ENCODE peak calls at places on chromosomes 6 and 20, in five cellular contexts. E, V, A, J and X are unnamed samples.

GRCh38 chr20:1885940-1886693 is 9.1 kb upstream of the SIRPA start:
- DNase-seq in J (no peak), A (no peak), E (no peak), V (no peak), X (no peak)

GRCh38 chr6:87925373-87926060 is 122.1 kb upstream of the SPACA1 start:
- DNase-seq in A (no peak), J (no peak), V (no peak), E (no peak), X (no peak)

GRCh38 chr6:169177516-169178196 is 76.0 kb downstream of the THBS2 start:
- DNase-seq in J (peak), E (no peak), V (no peak), A (peak), X (no peak)

GRCh38 chr6:139588076-139588639 is 213.7 kb upstream of the CITED2 start:
- DNase-seq in V (peak), J (peak), E (no peak), A (peak), X (peak)

GRCh38 chr6:139990865-139991264 is 616.4 kb upstream of the CITED2 start:
- DNase-seq in A (peak), E (no peak), V (no peak), J (peak), X (peak)

GRCh38 chr6:116545661-116546060 is at the start of gene TRAPPC3L:
- DNase-seq in J (no peak), V (no peak), A (no peak), E (no peak), X (no peak)

GRCh38 chr6:42022755-42023384 is 27.5 kb upstream of the TAF8 start:
- DNase-seq in V (no peak), E (no peak), A (no peak), J (no peak), X (no peak)

GRCh38 chr20:20699144-20699543 is 13.3 kb downstream of the RALGAPA2 start:
- DNase-seq in A (peak), V (no peak), J (no peak), E (no peak), X (no peak)

GRCh38 chr6:107179004-107179403 is 63.7 kb upstream of the BEND3 start:
- DNase-seq in E (no peak), A (peak), J (peak), V (no peak), X (peak)

GRCh38 chr20:63497946-63498935 is 642 bp downstream of the EEF1A2 start:
- DNase-seq in J (peak), V (no peak), A (no peak), E (no peak), X (peak)

GRCh38 chr6:49401063-49401462 is 62.0 kb downstream of the MMUT start:
- DNase-seq in E (no peak), V (no peak), J (peak), A (no peak), X (no peak)

GRCh38 chr6:43781572-43781928 is 11.5 kb downstream of the VEGFA start:
- DNase-seq in E (no peak), J (no peak), V (no peak), A (no peak), X (no peak)

GRCh38 chr6:18720075-18720474 is 332.9 kb downstream of the RNF144B start:
- DNase-seq in J (no peak), A (no peak), V (no peak), E (no peak), X (no peak)

GRCh38 chr20:63220696-63221399 is 4.9 kb upstream of the YTHDF1 start:
- DNase-seq in E (no peak), J (no peak), V (no peak), A (no peak), X (no peak)

GRCh38 chr20:44126445-44126844 is 60.5 kb downstream of the JPH2 start:
- DNase-seq in J (no peak), A (no peak), V (no peak), E (no peak), X (no peak)

GRCh38 chr6:80332013-80332412 is 225.5 kb downstream of the BCKDHB start:
- DNase-seq in V (no peak), J (no peak), A (no peak), E (no peak), X (no peak)

GRCh38 chr6:156109713-156110112 is 654.1 kb upstream of the NOX3 start:
- DNase-seq in V (no peak), E (no peak), J (peak), A (no peak), X (no peak)

GRCh38 chr6:93416575-93417420 is 2.6 kb downstream of the EPHA7 start:
- DNase-seq in A (peak), E (no peak), J (peak), V (peak), X (no peak)

GRCh38 chr20:10253750-10254149 is 35.1 kb downstream of the SNAP25 start:
- DNase-seq in E (no peak), A (no peak), V (no peak), J (no peak), X (no peak)

GRCh38 chr6:101539510-101540245 is 146.2 kb downstream of the GRIK2 start:
- DNase-seq in V (no peak), E (no peak), A (peak), J (peak), X (peak)

GRCh38 chr20:43658068-43658722 is 8.7 kb upstream of the MYBL2 start:
- DNase-seq in A (no peak), V (no peak), E (no peak), J (no peak), X (peak)

GRCh38 chr20:53857723-53858236 is 212.6 kb downstream of the BCAS1 start:
- DNase-seq in E (no peak), J (no peak), A (no peak), V (no peak), X (no peak)

GRCh38 chr6:116101790-116102189 is 1.1 kb downstream of the NT5DC1 start:
- DNase-seq in A (no peak), J (no peak), V (no peak), E (no peak), X (no peak)

GRCh38 chr6:102417368-102417767 is 1023.9 kb downstream of the GRIK2 start:
- DNase-seq in A (no peak), V (no peak), E (no peak), J (no peak), X (no peak)

GRCh38 chr6:140130074-140130473 is 755.6 kb upstream of the CITED2 start:
- DNase-seq in V (no peak), E (no peak), A (peak), J (no peak), X (no peak)

GRCh38 chr20:46342045-46342378 is 33.7 kb upstream of the CDH22 start:
- DNase-seq in J (no peak), E (no peak), V (no peak), A (no peak), X (no peak)

GRCh38 chr20:46343358-46344357 is 35.4 kb upstream of the CDH22 start:
- DNase-seq in J (no peak), E (no peak), V (no peak), A (no peak), X (no peak)

GRCh38 chr20:46342451-46343357 is 34.4 kb upstream of the CDH22 start:
- DNase-seq in V (no peak), E (no peak), J (no peak), A (no peak), X (no peak)

GRCh38 chr20:46344488-46345162 is 36.3 kb upstream of the CDH22 start:
- DNase-seq in J (no peak), A (no peak), V (no peak), E (no peak), X (no peak)

GRCh38 chr20:46341374-46342044 is 33.2 kb upstream of the CDH22 start:
- DNase-seq in E (no peak), J (no peak), V (no peak), A (no peak), X (no peak)
- TF ChIP-seq CTCF in E (no peak), J (no peak), V (no peak), A (no peak), X (no peak)

GRCh38 chr6:3297909-3298308 is 39.2 kb downstream of the PSMG4 start:
- DNase-seq in J (no peak), E (peak), A (no peak), V (no peak), X (no peak)
- TF ChIP-seq CTCF in J (no peak), E (no peak), A (peak), V (no peak), X (no peak)

DNA sequence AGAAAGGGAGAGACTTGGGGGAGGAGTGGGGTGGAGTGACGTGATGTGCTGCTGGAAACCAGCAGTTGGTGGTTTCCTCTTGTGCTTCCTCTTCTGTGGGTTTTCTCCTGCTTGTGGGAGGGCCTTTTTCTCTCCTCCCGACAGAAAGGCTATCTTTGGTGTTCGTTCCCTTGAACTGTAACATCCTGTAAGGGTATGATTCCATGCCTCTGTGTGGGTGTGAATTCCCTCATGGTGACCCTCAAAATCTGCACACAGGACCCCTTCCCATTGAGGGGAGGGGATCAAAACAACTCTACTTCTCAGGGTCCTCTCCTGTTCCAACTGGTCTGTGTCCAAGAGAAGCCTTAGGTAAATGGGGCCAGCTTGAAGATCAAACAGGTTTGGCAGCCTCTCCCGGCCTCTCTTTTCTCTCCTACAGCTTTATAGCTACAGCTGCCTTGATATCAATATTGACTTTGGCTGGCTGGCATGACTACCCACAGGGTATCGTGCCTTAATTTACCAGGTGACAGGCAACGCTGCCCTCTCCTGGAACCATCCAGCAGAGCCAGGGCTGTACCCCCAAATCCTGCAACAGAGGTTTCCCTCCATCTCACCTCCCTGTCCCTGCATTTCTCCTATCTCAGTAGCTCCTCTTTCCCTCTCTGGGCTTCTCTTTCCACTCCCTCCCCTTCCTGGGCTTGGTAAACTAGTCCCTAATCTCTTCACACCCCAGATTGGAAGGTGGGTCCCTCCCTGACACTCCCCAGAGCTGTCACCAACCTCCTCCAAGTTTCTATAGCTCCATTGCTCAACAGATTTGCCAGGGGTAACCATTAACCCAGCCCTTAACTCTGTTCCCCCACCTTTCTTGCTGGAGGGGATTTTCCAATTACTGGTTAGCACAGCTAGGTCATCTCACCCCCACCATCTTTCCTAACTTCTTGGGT is 1.5 kb upstream of the MSH5 start:
- DNase-seq in J (peak), E (peak), V (peak), A (peak), X (peak)
- TF ChIP-seq CTCF in J (peak), E (no peak), V (no peak), A (peak), X (peak)

GRCh38 chr20:31425797-31426196 is 14.6 kb upstream of the DEFB123 start:
- DNase-seq in J (no peak), A (no peak), E (no peak), V (no peak), X (no peak)

DNA sequence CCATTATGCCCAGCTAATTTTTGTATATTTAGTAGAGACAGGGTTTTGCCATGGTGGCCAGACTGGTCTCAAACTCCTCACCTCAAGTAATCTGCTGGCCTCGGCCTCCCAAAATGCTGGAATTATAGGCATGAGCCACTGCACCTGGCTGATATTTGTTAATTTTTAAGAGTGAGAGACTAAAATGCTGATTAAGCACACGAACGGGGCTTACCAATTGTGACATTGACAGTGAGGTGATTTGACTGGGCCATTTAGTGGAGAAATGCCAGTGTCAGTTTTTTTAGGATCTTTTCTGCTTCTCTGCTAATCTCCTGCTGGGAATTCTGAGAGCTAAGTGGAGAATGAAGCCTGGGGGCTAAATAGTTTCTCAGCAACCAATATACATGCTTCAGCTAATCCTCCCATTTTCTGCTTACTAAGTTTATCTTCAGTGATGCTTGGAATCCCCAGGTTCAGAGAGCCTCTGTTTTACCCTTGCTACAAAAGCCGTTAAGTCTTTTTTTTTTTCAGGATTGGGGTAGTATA is 9.8 kb upstream of the DEFB123 start:
- DNase-seq in A (no peak), E (no peak), J (no peak), V (no peak), X (no peak)
- TF ChIP-seq CTCF in A (no peak), E (no peak), J (no peak), V (no peak), X (no peak)

GRCh38 chr6:144468709-144469108 is 183.6 kb downstream of the UTRN start:
- DNase-seq in E (no peak), J (no peak), A (no peak), V (no peak), X (no peak)
- TF ChIP-seq CTCF in E (no peak), J (no peak), A (no peak), V (no peak), X (no peak)

GRCh38 chr20:33646191-33646590 is 15.9 kb upstream of the C20orf144 start:
- DNase-seq in J (no peak), A (no peak), V (no peak), E (no peak), X (no peak)

GRCh38 chr20:33645421-33645820 is 16.7 kb upstream of the C20orf144 start:
- DNase-seq in A (no peak), E (no peak), V (no peak), J (no peak), X (no peak)

GRCh38 chr20:33649201-33649631 is 12.9 kb upstream of the C20orf144 start:
- DNase-seq in V (no peak), A (no peak), E (no peak), J (peak), X (peak)

GRCh38 chr20:33648396-33649004 is 13.6 kb upstream of the C20orf144 start:
- DNase-seq in J (no peak), E (no peak), V (no peak), A (no peak), X (peak)

GRCh38 chr20:33647603-33648395 is 14.3 kb upstream of the C20orf144 start:
- DNase-seq in V (no peak), J (peak), A (peak), E (no peak), X (peak)
- TF ChIP-seq CTCF in V (no peak), J (no peak), A (no peak), E (no peak), X (no peak)

DNA sequence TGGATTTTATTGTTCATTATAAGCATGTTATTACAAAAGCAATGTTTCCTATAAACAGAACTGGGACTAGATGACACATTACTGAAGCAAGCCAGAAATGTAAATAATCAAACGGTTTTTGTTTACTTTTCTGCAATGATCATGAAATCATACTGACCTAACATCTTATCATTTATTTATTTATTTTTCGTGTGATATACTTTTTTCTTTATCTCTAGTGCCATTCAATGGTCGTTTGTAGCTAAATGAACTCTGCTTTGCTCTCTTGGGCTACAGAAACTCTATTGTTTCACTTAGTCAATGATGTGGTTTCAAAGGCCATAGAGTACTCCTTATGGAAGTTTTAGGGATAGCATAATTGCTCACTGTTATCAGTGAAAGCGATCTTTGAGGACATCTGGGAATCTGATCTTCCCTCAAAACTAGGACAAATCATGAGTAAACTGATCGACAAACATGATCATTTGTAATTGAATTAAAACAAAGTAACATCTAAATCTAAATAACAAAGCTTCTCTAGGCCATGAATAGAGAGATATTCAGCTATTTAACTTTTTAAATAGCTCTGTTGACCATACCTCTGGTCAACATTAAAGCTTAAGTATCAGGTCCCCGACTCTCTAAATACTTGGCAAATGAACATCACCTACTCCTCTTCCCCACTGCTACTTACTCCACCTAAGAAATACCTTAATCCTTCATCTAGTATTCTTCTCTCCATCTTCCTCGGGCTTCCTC is 933.4 kb downstream of the TFAP2A start:
- DNase-seq in A (peak), J (peak), V (no peak), E (no peak), X (peak)
- TF ChIP-seq CTCF in A (no peak), J (no peak), V (no peak), E (no peak), X (no peak)

DNA sequence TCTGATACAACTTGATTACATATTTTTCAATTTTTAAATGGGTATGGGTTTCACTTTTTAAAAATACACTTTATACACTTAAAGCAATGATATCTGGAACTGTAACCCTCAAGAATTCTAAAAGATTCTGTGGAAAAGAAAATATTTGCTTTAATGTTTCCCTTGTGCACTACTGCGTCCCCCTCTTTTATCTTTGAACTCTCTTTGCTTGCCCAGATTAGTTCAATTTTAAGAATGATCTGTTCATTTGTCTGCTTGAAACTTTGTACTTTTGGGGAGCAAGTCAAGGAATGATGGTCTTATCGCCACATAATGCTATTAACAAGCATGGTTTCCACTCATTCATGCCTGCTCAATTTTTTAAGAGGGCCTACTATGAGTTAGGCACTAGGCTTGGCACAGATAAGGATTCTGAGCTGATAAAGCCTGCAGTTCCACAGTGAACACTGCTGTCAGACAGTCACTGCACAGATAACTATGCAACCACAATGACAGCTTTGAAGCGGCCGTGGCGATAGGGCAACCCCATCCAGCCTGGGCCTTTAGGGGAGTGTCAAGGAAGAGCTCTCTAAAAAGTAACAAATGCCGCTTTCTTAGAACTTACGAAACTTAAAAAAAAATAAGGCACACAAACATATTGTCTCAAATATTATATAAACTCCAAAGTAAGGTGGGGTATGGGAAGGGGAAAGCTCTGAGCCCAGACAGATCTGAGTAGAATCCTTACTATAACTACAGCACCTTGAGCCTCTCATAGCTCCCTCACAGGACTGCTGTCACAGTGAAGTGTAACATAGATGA is 29.7 kb downstream of the FYN start:
- DNase-seq in V (no peak), E (peak), A (no peak), J (no peak), X (no peak)
- TF ChIP-seq CTCF in V (no peak), E (no peak), A (no peak), J (no peak), X (no peak)

GRCh38 chr6:33407132-33407718 is 3.6 kb upstream of the PHF1 start:
- DNase-seq in A (peak), J (peak), V (no peak), E (no peak), X (peak)

GRCh38 chr6:33410711-33411631 is at the start of gene PHF1:
- DNase-seq in J (peak), V (peak), E (no peak), A (peak), X (peak)

GRCh38 chr6:33411632-33412005 is 805 bp downstream of the PHF1 start:
- DNase-seq in E (no peak), J (no peak), V (no peak), A (no peak), X (no peak)

GRCh38 chr6:33412140-33413009 is 1.6 kb downstream of the PHF1 start:
- DNase-seq in J (no peak), E (no peak), V (no peak), A (no peak), X (no peak)

GRCh38 chr6:33410050-33410710 is 634 bp upstream of the PHF1 start:
- DNase-seq in E (peak), V (peak), A (peak), J (peak), X (peak)
- TF ChIP-seq CTCF in E (no peak), V (no peak), A (no peak), J (no peak), X (no peak)